ENCODE peak calls at places on chromosomes 5 and 9, in six cellular contexts. One of them, this sample, is unnamed.

GRCh38 chr9:95264954-95265615 is 52.4 kb downstream of the FANCC start:
- DNase-seq in breast epithelium: no peak
- DNase-seq in stomach: no peak
- DNase-seq in A549: no peak
- DNase-seq in spleen: no peak
- DNase-seq in HCT116: no peak
- DNase-seq in this sample: no peak

GRCh38 chr5:128093368-128093767 is 9.8 kb downstream of the SLC12A2 start:
- DNase-seq in breast epithelium: no peak
- DNase-seq in stomach: no peak
- DNase-seq in A549: no peak
- DNase-seq in spleen: no peak
- DNase-seq in HCT116: no peak
- DNase-seq in this sample: no peak

GRCh38 chr5:3694819-3695218 is 99.2 kb downstream of the IRX1 start:
- DNase-seq in breast epithelium: no peak
- DNase-seq in stomach: no peak
- DNase-seq in A549: no peak
- DNase-seq in spleen: no peak
- DNase-seq in HCT116: no peak
- DNase-seq in this sample: no peak

GRCh38 chr9:134984372-134985240 is 66.9 kb upstream of the FCN1 start:
- DNase-seq in breast epithelium: peak
- DNase-seq in stomach: no peak
- DNase-seq in A549: no peak
- DNase-seq in spleen: peak
- DNase-seq in HCT116: no peak
- DNase-seq in this sample: peak

GRCh38 chr5:146466521-146467349 is 19.6 kb downstream of the TCERG1 start:
- DNase-seq in breast epithelium: no peak
- DNase-seq in stomach: no peak
- DNase-seq in A549: peak
- DNase-seq in spleen: no peak
- DNase-seq in HCT116: no peak
- DNase-seq in this sample: no peak

GRCh38 chr5:161078793-161079192 is 226.8 kb upstream of the ATP10B start:
- DNase-seq in breast epithelium: no peak
- DNase-seq in stomach: no peak
- DNase-seq in A549: no peak
- DNase-seq in spleen: no peak
- DNase-seq in HCT116: no peak
- DNase-seq in this sample: no peak

GRCh38 chr9:126704157-126704941 is 90.6 kb downstream of the LMX1B start:
- DNase-seq in breast epithelium: peak
- DNase-seq in stomach: no peak
- DNase-seq in A549: peak
- DNase-seq in spleen: peak
- DNase-seq in HCT116: peak
- DNase-seq in this sample: no peak

GRCh38 chr5:102823441-102823874 is 68.4 kb downstream of the PAM start:
- DNase-seq in breast epithelium: no peak
- DNase-seq in stomach: no peak
- DNase-seq in A549: no peak
- DNase-seq in spleen: no peak
- DNase-seq in HCT116: peak
- DNase-seq in this sample: no peak

GRCh38 chr9:85431396-85432102 is 310.2 kb downstream of the AGTPBP1 start:
- DNase-seq in breast epithelium: no peak
- DNase-seq in stomach: no peak
- DNase-seq in A549: no peak
- DNase-seq in spleen: no peak
- DNase-seq in HCT116: no peak
- DNase-seq in this sample: no peak

GRCh38 chr5:107672212-107673105 is 1.7 kb upstream of the EFNA5 start:
- DNase-seq in breast epithelium: peak
- DNase-seq in stomach: peak
- DNase-seq in A549: peak
- DNase-seq in spleen: peak
- DNase-seq in HCT116: peak
- DNase-seq in this sample: peak

GRCh38 chr9:68690088-68690487 is 15.0 kb upstream of the PIP5K1B start:
- DNase-seq in breast epithelium: no peak
- DNase-seq in stomach: peak
- DNase-seq in A549: no peak
- DNase-seq in spleen: no peak
- DNase-seq in HCT116: no peak
- DNase-seq in this sample: no peak

GRCh38 chr9:110446171-110446570 is 108.5 kb upstream of the TXNDC8 start:
- DNase-seq in breast epithelium: no peak
- DNase-seq in stomach: no peak
- DNase-seq in A549: no peak
- DNase-seq in spleen: no peak
- DNase-seq in HCT116: no peak
- DNase-seq in this sample: no peak

GRCh38 chr9:23581936-23582335 is 244.1 kb downstream of the ELAVL2 start:
- DNase-seq in breast epithelium: no peak
- DNase-seq in stomach: no peak
- DNase-seq in A549: no peak
- DNase-seq in spleen: no peak
- DNase-seq in HCT116: no peak
- DNase-seq in this sample: no peak

DNA sequence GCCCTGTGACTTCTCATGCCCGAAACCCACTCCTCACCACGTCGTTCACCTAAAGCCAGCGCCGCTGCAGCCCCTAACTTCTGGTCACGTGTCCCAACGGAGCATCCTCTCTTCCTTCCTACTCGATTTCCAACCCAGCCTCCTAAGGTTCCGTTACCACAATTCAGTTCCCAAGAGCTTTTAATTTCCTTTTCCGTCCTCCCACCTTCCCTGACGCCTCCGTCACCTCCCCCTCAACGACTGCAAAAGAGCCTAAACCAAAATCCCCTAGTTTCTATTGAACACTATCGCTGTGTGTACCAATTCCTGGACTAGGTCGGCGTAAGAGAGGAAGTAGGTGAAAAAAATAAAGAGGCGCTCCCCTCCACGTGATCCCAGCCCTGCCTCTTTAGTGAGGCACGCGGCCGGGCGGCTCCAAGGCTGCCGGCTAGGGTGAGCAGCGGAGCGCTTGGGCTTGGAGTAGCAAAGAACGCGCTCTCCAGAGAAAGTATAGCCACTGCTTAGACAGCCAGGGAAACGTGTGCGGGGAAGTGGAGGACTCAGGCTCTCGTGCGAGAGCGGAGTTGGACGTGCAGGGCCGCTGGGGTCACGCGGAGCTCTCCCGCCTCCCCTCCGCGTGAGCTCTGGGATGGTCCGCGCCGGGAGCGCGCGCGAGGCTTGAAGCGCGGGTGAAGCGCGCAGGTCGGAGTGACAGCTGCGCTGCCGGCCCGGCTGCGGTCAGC is at the start of the genes CENPP and NOL8:
- DNase-seq in breast epithelium: peak
- DNase-seq in stomach: peak
- DNase-seq in A549: peak
- DNase-seq in spleen: peak
- DNase-seq in HCT116: peak
- DNase-seq in this sample: peak
- TF ChIP-seq POLR2A in breast epithelium: peak
- TF ChIP-seq POLR2A in stomach: no peak
- TF ChIP-seq POLR2A in A549: peak
- TF ChIP-seq POLR2A in spleen: no peak
- TF ChIP-seq POLR2A in HCT116: peak
- TF ChIP-seq POLR2A in this sample: no peak

GRCh38 chr5:92518318-92518913 is 1062.6 kb downstream of the NR2F1-AS1 start:
- DNase-seq in breast epithelium: no peak
- DNase-seq in stomach: no peak
- DNase-seq in A549: peak
- DNase-seq in spleen: no peak
- DNase-seq in HCT116: peak
- DNase-seq in this sample: no peak

GRCh38 chr5:92525131-92525530 is 1055.9 kb downstream of the NR2F1-AS1 start:
- DNase-seq in breast epithelium: no peak
- DNase-seq in stomach: no peak
- DNase-seq in A549: no peak
- DNase-seq in spleen: no peak
- DNase-seq in HCT116: no peak
- DNase-seq in this sample: no peak

GRCh38 chr5:92514901-92515300 is 1066.1 kb downstream of the NR2F1-AS1 start:
- DNase-seq in breast epithelium: no peak
- DNase-seq in stomach: no peak
- DNase-seq in A549: no peak
- DNase-seq in spleen: no peak
- DNase-seq in HCT116: no peak
- DNase-seq in this sample: no peak

DNA sequence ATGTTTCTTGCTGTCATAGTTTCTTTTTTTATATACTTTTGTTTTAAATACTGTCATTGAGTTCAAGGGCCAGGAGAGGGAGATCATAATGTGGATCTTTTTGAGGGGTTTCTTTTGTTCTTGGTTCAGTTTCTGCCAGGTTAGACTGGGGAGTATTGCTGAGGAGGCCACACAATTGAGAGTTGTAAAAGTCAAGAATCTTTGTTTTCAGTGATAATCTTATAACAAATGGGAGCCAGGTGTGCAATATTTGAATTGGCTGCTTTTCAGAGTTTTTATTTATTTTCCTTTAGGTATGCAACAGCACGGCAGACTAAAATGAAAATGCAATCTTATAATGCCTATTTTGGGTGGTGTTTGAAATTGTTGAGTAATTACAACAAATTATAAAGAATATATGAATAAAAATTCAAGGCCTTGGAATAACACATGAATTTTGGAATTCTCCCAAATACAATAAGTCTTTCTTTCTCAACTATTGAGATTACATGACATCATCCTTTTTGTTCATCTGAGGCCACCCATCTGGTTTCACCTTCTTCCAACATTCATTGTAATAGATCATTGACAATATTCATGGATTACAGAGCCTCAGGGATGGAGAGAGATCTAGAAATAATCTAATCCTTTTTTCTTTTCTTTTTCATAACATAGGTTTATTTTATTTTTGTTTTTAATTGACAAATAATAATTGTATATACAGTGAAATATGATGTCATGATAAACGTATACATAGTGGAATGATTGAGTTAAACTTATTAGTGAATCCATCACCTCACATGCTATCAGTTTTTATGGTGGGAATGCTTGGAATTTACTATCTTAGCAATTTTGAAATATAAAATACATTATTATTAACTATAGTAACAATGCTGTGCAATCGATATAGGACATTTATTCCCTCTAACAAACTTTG is 1061.0 kb downstream of the NR2F1-AS1 start:
- DNase-seq in breast epithelium: no peak
- DNase-seq in stomach: no peak
- DNase-seq in A549: no peak
- DNase-seq in spleen: no peak
- DNase-seq in HCT116: no peak
- DNase-seq in this sample: no peak
- TF ChIP-seq CTCF in breast epithelium: no peak
- TF ChIP-seq CTCF in stomach: no peak
- TF ChIP-seq CTCF in A549: no peak
- TF ChIP-seq CTCF in spleen: no peak
- TF ChIP-seq CTCF in HCT116: no peak
- TF ChIP-seq CTCF in this sample: no peak

DNA sequence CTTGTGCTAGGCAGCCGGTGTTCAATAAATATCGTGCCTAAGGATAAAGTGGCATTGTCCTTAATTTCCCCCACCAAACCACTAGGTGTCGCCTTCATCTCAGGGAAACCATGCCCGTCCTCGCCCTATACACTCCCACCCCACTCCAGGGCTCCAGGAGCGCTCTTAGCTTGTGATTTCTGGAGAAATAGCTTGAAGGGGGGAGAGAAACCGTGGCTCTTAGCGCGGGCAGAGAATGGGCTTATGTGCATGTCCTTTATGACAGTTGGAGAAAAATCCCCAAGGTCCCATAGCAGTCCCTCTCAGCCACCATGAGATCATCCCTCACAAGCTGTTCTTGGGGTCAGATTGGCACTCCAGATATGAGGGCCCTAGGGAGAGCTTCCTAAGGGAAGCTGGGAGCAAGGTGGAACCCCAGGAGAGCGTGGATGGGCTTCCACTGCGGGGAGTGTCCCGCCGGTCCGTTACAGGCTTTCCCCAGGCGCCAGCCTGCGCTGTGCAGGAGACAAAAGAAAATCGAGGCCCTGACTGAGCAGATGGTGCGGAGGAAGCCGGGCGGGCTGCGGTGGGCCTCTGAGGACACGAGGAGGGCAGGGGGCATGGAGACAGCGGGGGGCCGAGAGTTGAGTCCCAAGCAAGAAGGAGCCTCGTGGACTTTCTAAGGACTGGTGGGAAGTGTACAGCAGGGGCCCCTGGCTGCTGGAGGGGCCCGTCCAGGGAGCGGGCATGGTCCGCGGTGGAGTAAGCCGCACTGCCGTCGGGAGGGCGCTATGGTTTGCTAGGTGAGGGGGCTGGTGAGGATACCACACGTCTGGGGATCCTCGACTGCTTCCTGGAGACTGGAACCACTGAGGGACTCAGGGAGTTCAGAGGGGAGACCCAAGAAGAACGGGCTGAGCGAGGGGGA is 753 bp upstream of the NPR2 start:
- DNase-seq in breast epithelium: peak
- DNase-seq in stomach: peak
- DNase-seq in A549: peak
- DNase-seq in spleen: no peak
- DNase-seq in HCT116: no peak
- DNase-seq in this sample: peak
- H3K4me3 ChIP-seq in breast epithelium: peak
- H3K4me3 ChIP-seq in stomach: peak
- H3K4me3 ChIP-seq in A549: no peak
- H3K4me3 ChIP-seq in spleen: peak
- H3K4me3 ChIP-seq in HCT116: no peak
- H3K4me3 ChIP-seq in this sample: no peak

GRCh38 chr9:27003406-27004147 is 1.9 kb downstream of the LRRC19 start:
- DNase-seq in breast epithelium: no peak
- DNase-seq in stomach: no peak
- DNase-seq in A549: no peak
- DNase-seq in spleen: no peak
- DNase-seq in HCT116: no peak
- DNase-seq in this sample: no peak
- TF ChIP-seq POLR2A in breast epithelium: no peak
- TF ChIP-seq POLR2A in stomach: no peak
- TF ChIP-seq POLR2A in A549: no peak
- TF ChIP-seq POLR2A in spleen: no peak
- TF ChIP-seq POLR2A in HCT116: no peak
- TF ChIP-seq POLR2A in this sample: no peak